ENCODE peak calls at places on chromosomes 11 and 22, in six cellular contexts. H is right cardiac atrium, O is astrocyte of the spinal cord, E is right lobe of liver, R is GDM1, Y is GM12892. D is an unnamed sample.

GRCh38 chr22:49208768-49209252 is 618.9 kb downstream of the BRD1 start:
- DNase-seq in O (no peak), E (peak; percentile 19), H (no peak), R (no peak), Y (no peak), D (no peak)

GRCh38 chr11:126403658-126404057 is 48.2 kb downstream of the ST3GAL4 start:
- DNase-seq in H (no peak), O (no peak), R (no peak), Y (peak; percentile 51), E (no peak), D (no peak)

GRCh38 chr11:66421492-66422205 is 814 bp downstream of the NPAS4 start:
- DNase-seq in O (peak; percentile 83), H (peak; percentile 95), R (peak; percentile 67), E (peak; percentile 86), Y (peak; percentile 81), D (peak; percentile 77)

GRCh38 chr11:1283091-1283511 is 26.3 kb downstream of the TOLLIP start:
- DNase-seq in Y (no peak), E (no peak), O (no peak), H (peak; percentile 49), R (no peak), D (no peak)

GRCh38 chr22:19464546-19464945 is 14.4 kb downstream of the UFD1 start:
- DNase-seq in E (no peak), Y (no peak), H (no peak), O (no peak), R (no peak), D (no peak)

GRCh38 chr11:129728571-129728970 is 87.1 kb upstream of the TMEM45B start:
- DNase-seq in O (no peak), R (no peak), E (peak; percentile 67), Y (no peak), H (no peak), D (no peak)

GRCh38 chr11:130489716-130490115 is 41.3 kb downstream of the ADAMTS15 start:
- DNase-seq in E (no peak), R (no peak), H (no peak), Y (no peak), O (no peak), D (no peak)

GRCh38 chr11:61766353-61766841 is 14.0 kb downstream of the MYRF start:
- DNase-seq in H (no peak), R (no peak), O (peak; percentile 77), Y (no peak), E (peak; percentile 70), D (peak; percentile 69)

GRCh38 chr11:8035225-8035846 is 45.7 kb upstream of the TUB start:
- DNase-seq in H (peak; percentile 63), R (no peak), O (no peak), Y (no peak), E (no peak), D (no peak)

GRCh38 chr22:46966846-46967245 is 204.4 kb downstream of the TBC1D22A start:
- DNase-seq in E (no peak), R (no peak), H (no peak), O (no peak), Y (no peak), D (no peak)

GRCh38 chr22:41619979-41620645 is 731 bp downstream of the DESI1 start:
- DNase-seq in R (no peak), H (peak; percentile 78), E (peak; percentile 64), O (no peak), Y (peak; percentile 25), D (no peak)

GRCh38 chr11:75465701-75466531 is 32.9 kb upstream of the KLHL35 start:
- DNase-seq in R (no peak), H (no peak), O (peak; percentile 29), Y (no peak), E (no peak), D (no peak)

GRCh38 chr11:71934213-71934612 is 5.4 kb downstream of the RNF121 start:
- DNase-seq in E (no peak), R (no peak), O (no peak), H (no peak), Y (no peak), D (no peak)

GRCh38 chr11:128695539-128696221 is 1.8 kb downstream of the FLI1 start:
- DNase-seq in Y (no peak), H (peak; percentile 58), E (no peak), O (peak; percentile 37), R (peak; percentile 83), D (no peak)

GRCh38 chr22:29328566-29329500 is 13.3 kb upstream of the RASL10A start:
- DNase-seq in O (no peak), E (no peak), R (no peak), Y (no peak), H (peak; percentile 63), D (no peak)

GRCh38 chr11:104484784-104485554 is 321.0 kb upstream of the PDGFD start:
- DNase-seq in R (no peak), Y (no peak), O (no peak), E (no peak), H (no peak), D (no peak)

GRCh38 chr11:18772211-18772610 is 19.4 kb downstream of the PTPN5 start:
- DNase-seq in Y (no peak), H (no peak), O (no peak), R (no peak), E (no peak), D (no peak)

GRCh38 chr22:46652930-46653331 is 32.7 kb downstream of the GRAMD4 start:
- DNase-seq in Y (no peak), R (no peak), E (no peak), O (peak; percentile 54), H (peak; percentile 63), D (no peak)

GRCh38 chr11:13963169-13963948 is 836 bp downstream of the SPON1 start:
- DNase-seq in Y (peak; percentile 16), O (no peak), R (no peak), H (peak; percentile 80), E (peak; percentile 33), D (no peak)

GRCh38 chr11:35035894-35036408 is 103.0 kb upstream of the CD44 start:
- DNase-seq in Y (no peak), R (peak; percentile 91), O (peak; percentile 96), H (no peak), E (no peak), D (peak; percentile 49)

GRCh38 chr11:35234836-35235235 is 95.9 kb downstream of the CD44 start:
- DNase-seq in E (no peak), H (no peak), R (no peak), O (peak; percentile 54), Y (no peak), D (no peak)

GRCh38 chr11:444397-445144 is 2.8 kb upstream of the ANO9 start:
- DNase-seq in Y (no peak), R (no peak), O (peak; percentile 7), E (no peak), H (peak; percentile 57), D (no peak)

GRCh38 chr11:70138403-70138802 is 60.3 kb downstream of the ANO1 start:
- DNase-seq in O (no peak), E (no peak), R (no peak), Y (no peak), H (no peak), D (no peak)

GRCh38 chr11:69984457-69985261 is 93.5 kb upstream of the ANO1 start:
- DNase-seq in E (no peak), H (no peak), O (no peak), Y (no peak), R (no peak), D (no peak)

GRCh38 chr11:8773916-8774537 is 91.4 kb downstream of the RPL27A start:
- DNase-seq in E (no peak), O (no peak), Y (peak; percentile 26), H (no peak), R (no peak), D (no peak)

GRCh38 chr11:82046778-82047177 is 686.9 kb downstream of the FAM181B start:
- DNase-seq in O (peak; percentile 80), H (no peak), Y (no peak), R (no peak), E (no peak), D (no peak)

GRCh38 chr11:71499546-71499945 is 27.5 kb upstream of the KRTAP5-7 start:
- DNase-seq in H (no peak), O (no peak), R (no peak), Y (no peak), E (peak; percentile 47), D (no peak)

GRCh38 chr11:125330462-125331325 is 165.4 kb downstream of the FEZ1 start:
- DNase-seq in Y (no peak), H (no peak), R (no peak), E (no peak), O (no peak), D (no peak)

GRCh38 chr22:43231724-43232034 is 44.7 kb upstream of the TTLL12 start:
- DNase-seq in O (no peak), H (no peak), E (no peak), R (no peak), Y (no peak), D (no peak)

GRCh38 chr11:130103296-130103814 is 33.7 kb downstream of the APLP2 start:
- DNase-seq in O (peak; percentile 95), E (no peak), H (no peak), Y (no peak), R (no peak), D (peak; percentile 79)